ENCODE peak calls at places on chromosomes 5 and 9, in five cellular contexts. G is naive thymus-derived CD4-positive, alpha-beta T cell; H is adrenal gland; U is IMR-90; J is effector memory CD4-positive, alpha-beta T cell. F is an unnamed sample.

GRCh38 chr5:9835121-9835770 is 205.1 kb upstream of the TAS2R1 start:
- DNase-seq in G (no peak), H (no peak), U (no peak), J (no peak), F (peak)

GRCh38 chr5:172223901-172224873 is 30.2 kb downstream of the EFCAB9 start:
- DNase-seq in G (no peak), H (no peak), U (no peak), J (no peak), F (no peak)

GRCh38 chr5:145872914-145873313 is at the start of gene GRXCR2:
- DNase-seq in G (no peak), H (no peak), U (no peak), J (no peak), F (no peak)

GRCh38 chr5:169050146-169050571 is 250.8 kb downstream of the SLIT3 start:
- DNase-seq in G (no peak), H (peak), U (no peak), J (no peak), F (no peak)

GRCh38 chr9:20728493-20729220 is 44.6 kb downstream of the FOCAD start:
- DNase-seq in G (no peak), H (no peak), U (peak), J (no peak), F (no peak)

GRCh38 chr5:111550282-111551020 is 38.1 kb upstream of the STARD4 start:
- DNase-seq in G (peak), H (peak), U (peak), J (peak), F (peak)

GRCh38 chr5:142783601-142784291 is 13.6 kb downstream of the ARHGAP26 start:
- DNase-seq in G (no peak), H (peak), U (no peak), J (no peak), F (no peak)

GRCh38 chr9:124215551-124215910 is 42.2 kb upstream of the NEK6 start:
- DNase-seq in G (no peak), H (peak), U (no peak), J (no peak), F (no peak)

GRCh38 chr5:99949361-99949760 is 585.8 kb upstream of the FAM174A start:
- DNase-seq in G (no peak), H (no peak), U (no peak), J (no peak), F (no peak)

GRCh38 chr9:23556459-23556858 is 269.6 kb downstream of the ELAVL2 start:
- DNase-seq in G (no peak), H (no peak), U (no peak), J (no peak), F (peak)

GRCh38 chr5:164013077-164013670 is 507.8 kb downstream of the MAT2B start:
- DNase-seq in G (no peak), H (peak), U (peak), J (peak), F (no peak)

GRCh38 chr5:87121315-87122170 is 146.1 kb upstream of the RASA1 start:
- DNase-seq in G (peak), H (peak), U (peak), J (peak), F (no peak)

GRCh38 chr9:137027369-137028012 is 546 bp downstream of the ABCA2 start:
- DNase-seq in G (no peak), H (no peak), U (peak), J (no peak), F (no peak)

GRCh38 chr5:59086024-59086423 is 503.1 kb downstream of the RAB3C start:
- DNase-seq in G (no peak), H (no peak), U (no peak), J (no peak), F (no peak)

GRCh38 chr9:70421272-70422180 is 7.1 kb upstream of the KLF9 start:
- DNase-seq in G (peak), H (no peak), U (peak), J (no peak), F (no peak)

GRCh38 chr5:43215073-43215631 is 23.1 kb downstream of the NIM1K start:
- DNase-seq in G (no peak), H (no peak), U (no peak), J (no peak), F (no peak)

GRCh38 chr9:68446836-68447235 is 90.4 kb downstream of the PGM5 start:
- DNase-seq in G (no peak), H (peak), U (peak), J (no peak), F (no peak)

GRCh38 chr9:93126151-93126781 is 7.8 kb downstream of the NINJ1 start:
- DNase-seq in G (peak), H (peak), U (no peak), J (no peak), F (no peak)

GRCh38 chr9:108869092-108869725 is 7.1 kb downstream of the ACTL7A start:
- DNase-seq in G (no peak), H (no peak), U (peak), J (no peak), F (no peak)

GRCh38 chr5:15526413-15526812 is 26.4 kb downstream of the FBXL7 start:
- DNase-seq in G (no peak), H (no peak), U (no peak), J (no peak), F (no peak)

GRCh38 chr9:130042406-130042930 is 521 bp downstream of the FNBP1 start:
- DNase-seq in G (peak), H (no peak), U (no peak), J (no peak), F (no peak)

GRCh38 chr9:71783120-71783523 is 14.8 kb upstream of the CEMIP2 start:
- DNase-seq in G (peak), H (no peak), U (peak), J (peak), F (no peak)

GRCh38 chr9:5630038-5630507 is 1.2 kb downstream of the RIC1 start:
- DNase-seq in G (no peak), H (no peak), U (no peak), J (no peak), F (no peak)

GRCh38 chr9:5876711-5877110 is 14.0 kb upstream of the MLANA start:
- DNase-seq in G (no peak), H (no peak), U (no peak), J (no peak), F (no peak)

GRCh38 chr5:142070734-142071133 is 37.8 kb upstream of the NDFIP1 start:
- DNase-seq in G (no peak), H (no peak), U (no peak), J (no peak), F (no peak)

GRCh38 chr5:11182441-11183080 is 421.5 kb upstream of the DAP start:
- DNase-seq in G (no peak), H (no peak), U (peak), J (no peak), F (no peak)

GRCh38 chr9:109556061-109556460 is 58.0 kb upstream of the PTPN3 start:
- DNase-seq in G (no peak), H (no peak), U (no peak), J (no peak), F (peak)

GRCh38 chr5:143314664-143315063 is 88.8 kb downstream of the NR3C1 start:
- DNase-seq in G (no peak), H (no peak), U (peak), J (no peak), F (no peak)

GRCh38 chr5:127320032-127320945 is 29.7 kb downstream of the MEGF10 start:
- DNase-seq in G (no peak), H (no peak), U (no peak), J (no peak), F (no peak)

GRCh38 chr9:137479892-137480685 is 21.0 kb upstream of the NSMF start:
- DNase-seq in G (no peak), H (no peak), U (no peak), J (no peak), F (no peak)

GRCh38 chr9:27371382-27371781 is 74.4 kb upstream of the EQTN start:
- DNase-seq in G (no peak), H (no peak), U (no peak), J (no peak), F (no peak)

GRCh38 chr9:77648458-77649108 is 461 bp upstream of the GNA14 start:
- DNase-seq in G (no peak), H (peak), U (no peak), J (no peak), F (no peak)

GRCh38 chr5:321726-322251 is 275 bp downstream of the AHRR start:
- DNase-seq in G (no peak), H (no peak), U (no peak), J (no peak), F (no peak)

GRCh38 chr5:97011567-97011966 is 75.7 kb downstream of the LNPEP start:
- DNase-seq in G (no peak), H (no peak), U (no peak), J (no peak), F (no peak)

DNA sequence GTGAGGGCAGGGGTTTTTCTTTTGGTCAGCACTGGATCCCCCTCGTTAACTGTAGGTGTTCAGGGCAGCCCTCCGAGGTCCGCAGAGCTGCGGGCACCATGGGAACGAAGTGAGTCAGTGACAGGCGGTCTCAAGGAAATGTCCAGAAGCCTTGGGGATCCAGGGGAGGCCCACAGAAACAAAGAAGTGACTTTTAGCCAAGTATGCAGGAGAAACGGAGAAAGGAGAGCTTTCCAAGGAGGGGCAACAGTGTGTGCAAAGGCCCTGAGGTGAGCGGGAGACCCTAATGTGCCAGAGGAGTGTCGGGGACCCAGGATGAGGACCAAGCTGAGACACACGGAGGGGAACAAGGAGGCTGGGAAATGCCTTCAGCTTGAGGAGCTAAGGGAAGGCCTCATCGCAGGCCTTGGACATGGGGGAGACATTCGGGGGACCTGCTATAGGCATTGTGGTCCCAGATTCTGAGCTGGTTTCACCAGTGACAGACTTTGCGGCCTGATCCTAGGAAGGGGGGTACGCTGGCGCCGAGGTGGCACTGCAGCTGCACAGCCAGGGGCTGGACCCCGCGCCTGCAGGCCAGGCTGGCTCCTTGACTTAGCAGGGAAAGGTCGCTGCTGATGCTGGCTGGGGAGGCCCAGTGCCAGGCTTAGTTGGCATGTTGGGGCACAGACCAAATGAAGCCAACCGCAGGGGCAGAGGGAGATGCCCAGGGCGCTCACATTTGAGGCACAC is 3.3 kb downstream of the LTC4S start:
- DNase-seq in G (no peak), H (no peak), U (no peak), J (no peak), F (no peak)
- H3K4me3 ChIP-seq in G (no peak), H (peak), U (no peak), J (no peak), F (peak)

GRCh38 chr5:150496534-150496933 is 11.4 kb upstream of the NDST1 start:
- DNase-seq in G (no peak), H (no peak), U (no peak), J (no peak), F (no peak)

GRCh38 chr5:150497989-150498317 is 10.0 kb upstream of the NDST1 start:
- DNase-seq in G (no peak), H (no peak), U (no peak), J (no peak), F (no peak)

GRCh38 chr5:150498501-150498900 is 9.4 kb upstream of the NDST1 start:
- DNase-seq in G (no peak), H (no peak), U (no peak), J (no peak), F (no peak)

GRCh38 chr5:150496098-150496497 is 11.8 kb upstream of the NDST1 start:
- DNase-seq in G (no peak), H (no peak), U (no peak), J (no peak), F (no peak)

DNA sequence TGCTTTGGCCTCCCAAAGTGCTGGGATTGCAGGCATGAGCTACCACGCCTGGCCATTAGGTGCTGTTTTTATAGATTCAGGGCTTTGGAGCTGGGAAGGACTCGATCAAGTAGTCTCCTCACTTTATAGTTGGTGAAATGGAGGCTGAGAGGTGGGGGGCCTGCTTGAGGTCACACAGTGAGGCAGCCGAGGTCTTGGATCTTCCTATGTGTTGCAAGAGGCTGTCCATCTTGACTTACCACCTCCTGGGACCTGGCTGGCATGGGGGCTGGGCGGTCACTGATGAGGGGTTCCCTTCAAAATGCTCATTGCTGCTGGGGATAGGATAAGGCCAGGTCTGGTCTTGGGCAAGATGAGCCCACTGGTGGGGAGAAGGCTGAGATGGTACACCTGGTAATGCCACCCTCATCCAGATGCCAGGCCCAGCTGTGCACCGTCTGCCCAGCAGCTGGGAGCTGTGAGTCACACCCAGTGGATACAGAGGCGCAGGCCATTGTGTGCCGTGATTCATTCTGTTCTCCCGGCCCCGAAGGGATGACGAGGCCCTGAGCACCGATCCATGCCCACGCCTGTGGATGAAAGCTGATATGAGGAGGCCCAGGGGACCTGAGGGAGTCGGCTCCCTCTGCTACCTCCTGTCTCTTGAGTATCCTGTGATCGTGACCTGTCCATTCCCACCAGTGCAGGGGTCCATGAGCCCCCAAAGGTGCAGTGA is 10.5 kb upstream of the NDST1 start:
- DNase-seq in G (no peak), H (peak), U (peak), J (no peak), F (no peak)
- H3K4me3 ChIP-seq in G (no peak), H (no peak), U (peak), J (no peak), F (no peak)

DNA sequence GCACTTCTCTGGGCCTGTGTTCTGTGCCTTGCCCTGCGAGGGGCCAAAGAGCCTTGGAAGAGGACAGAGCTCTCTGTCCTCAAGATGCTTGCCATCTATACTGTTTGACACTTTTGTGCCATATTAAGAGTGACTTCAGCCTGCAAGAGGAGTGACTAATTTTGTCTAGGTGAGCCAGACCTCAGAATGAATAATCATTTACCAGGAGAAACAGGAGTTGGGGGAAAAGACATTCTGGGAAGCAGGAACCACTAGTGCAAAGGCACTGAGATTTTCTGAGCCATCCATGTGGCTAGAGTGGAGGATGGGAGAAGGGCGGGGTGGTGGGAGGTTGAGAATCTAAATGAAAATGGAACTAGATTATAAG is 1.9 kb downstream of the GSN start:
- DNase-seq in G (no peak), H (no peak), U (no peak), J (no peak), F (no peak)
- H3K4me3 ChIP-seq in G (no peak), H (no peak), U (peak), J (no peak), F (peak)

DNA sequence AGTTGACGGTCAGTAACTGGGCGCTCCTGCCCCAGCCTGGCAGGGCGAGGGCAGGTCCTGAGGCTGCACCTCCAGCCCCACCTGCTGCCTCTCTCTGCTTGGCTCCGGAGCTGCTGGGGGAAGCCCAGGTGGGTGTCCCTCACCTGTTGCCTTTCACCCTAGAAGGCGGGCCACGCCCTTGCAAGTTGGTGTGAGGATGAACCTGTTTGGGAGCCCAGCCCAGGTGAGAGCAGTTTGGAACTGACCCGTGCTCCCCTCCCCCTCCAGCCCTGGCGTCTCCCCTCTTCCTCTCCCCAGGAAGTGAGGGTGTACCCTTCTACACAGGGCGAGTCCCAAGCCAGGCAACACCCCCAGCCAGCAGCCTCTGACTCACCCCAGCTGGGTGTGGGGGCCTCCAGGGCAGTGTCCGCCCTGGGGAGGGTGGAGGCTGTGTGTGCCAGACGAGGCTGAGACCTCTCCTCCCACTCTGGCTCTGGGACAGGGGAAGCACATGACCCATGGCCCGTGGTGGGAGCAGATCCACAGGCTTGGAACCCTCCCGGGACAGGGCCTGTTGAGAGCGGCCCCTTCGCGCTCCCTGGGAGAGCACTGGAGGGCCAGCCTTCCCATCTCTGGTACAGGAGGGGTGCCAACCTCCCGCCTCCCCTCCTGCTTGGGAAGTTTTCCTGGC is 10.4 kb downstream of the LRRC8A start:
- DNase-seq in G (no peak), H (peak), U (peak), J (no peak), F (peak)
- H3K4me3 ChIP-seq in G (no peak), H (no peak), U (no peak), J (no peak), F (peak)